ENCODE peak calls at places on chromosomes 2 and 18, in five cellular contexts. S is bronchial epithelial cell, G is SK-N-SH, R is keratinocyte, X is pancreas. D is an unnamed sample. For H3K27me3, the result is how much of the 10 kb centered on the place peaks cover.

GRCh38 chr2:105072039-105072438 is 34.2 kb downstream of the MRPS9 start:
- DNase-seq in S (no peak), G (no peak), R (no peak), X (no peak), D (no peak)

GRCh38 chr2:105518897-105519296 is 120.0 kb upstream of the FHL2 start:
- DNase-seq in S (no peak), G (no peak), R (no peak), X (no peak), D (no peak)

GRCh38 chr2:47313141-47313691 is 89.7 kb upstream of the MSH2 start:
- DNase-seq in S (peak), G (no peak), R (peak), X (peak), D (no peak)

GRCh38 chr2:191559569-191559968 is 118.4 kb upstream of the NABP1 start:
- DNase-seq in S (no peak), G (no peak), R (no peak), X (no peak), D (no peak)

GRCh38 chr18:3972291-3972985 is 482.7 kb downstream of the DLGAP1 start:
- DNase-seq in S (peak), G (no peak), R (no peak), X (no peak), D (no peak)

GRCh38 chr2:157825885-157826284 is 50.2 kb downstream of the ACVR1 start:
- DNase-seq in S (peak), G (no peak), R (no peak), X (no peak), D (no peak)

GRCh38 chr2:137238065-137238464 is 472.7 kb downstream of the THSD7B start:
- DNase-seq in S (no peak), G (no peak), R (no peak), X (no peak), D (no peak)

GRCh38 chr2:220687231-220687843 is 884.8 kb downstream of the EPHA4 start:
- DNase-seq in S (peak), G (peak), R (no peak), X (peak), D (peak)

GRCh38 chr18:69705987-69706386 is 241.7 kb downstream of the CD226 start:
- DNase-seq in S (no peak), G (no peak), R (no peak), X (no peak), D (no peak)

GRCh38 chr18:46321954-46322353 is 217.8 kb downstream of the HAUS1 start:
- DNase-seq in S (peak), G (no peak), R (no peak), X (no peak), D (no peak)

GRCh38 chr2:66539452-66539851 is 104.5 kb downstream of the MEIS1 start:
- DNase-seq in S (peak), G (no peak), R (no peak), X (no peak), D (no peak)

GRCh38 chr2:23381084-23381483 is 3.9 kb upstream of the KLHL29 start:
- DNase-seq in S (peak), G (no peak), R (peak), X (no peak), D (peak)

GRCh38 chr2:26503238-26503880 is 25.4 kb upstream of the OTOF start:
- DNase-seq in S (peak), G (peak), R (peak), X (peak), D (peak)

GRCh38 chr2:26500406-26500805 is 22.5 kb upstream of the OTOF start:
- DNase-seq in S (no peak), G (no peak), R (no peak), X (no peak), D (no peak)

GRCh38 chr2:26509141-26509540 is 31.2 kb upstream of the OTOF start:
- DNase-seq in S (no peak), G (no peak), R (no peak), X (no peak), D (no peak)

GRCh38 chr2:26506279-26506678 is 28.4 kb upstream of the OTOF start:
- DNase-seq in S (no peak), G (no peak), R (no peak), X (no peak), D (no peak)

DNA sequence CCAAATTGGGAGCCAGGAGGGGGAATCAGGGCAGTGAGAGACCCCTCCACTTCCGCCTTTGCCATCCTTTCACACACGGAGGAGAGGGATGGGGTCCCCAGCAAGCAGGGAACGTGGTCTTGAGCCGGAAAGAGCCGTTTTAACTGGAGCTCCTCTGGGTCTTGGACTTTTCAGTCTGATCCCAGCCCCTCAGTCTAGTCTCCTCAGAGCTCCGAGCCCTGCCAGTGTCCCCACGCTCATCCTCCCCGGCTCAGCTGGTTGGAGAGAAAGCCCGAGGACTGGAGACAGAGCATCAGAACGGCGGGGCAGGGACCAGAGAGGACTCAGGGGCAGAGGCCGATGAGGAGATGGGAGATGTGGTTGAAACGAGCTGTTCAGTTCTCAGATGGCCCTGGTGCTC is 26.1 kb upstream of the OTOF start:
- DNase-seq in S (no peak), G (no peak), R (no peak), X (no peak), D (no peak)
- H3K27me3 ChIP-seq in S (under half), G (under half), R (under half), X (under half), D (under half)

GRCh38 chr2:219003267-219003634 is 10.0 kb upstream of the CRYBA2 start:
- DNase-seq in S (no peak), G (peak), R (no peak), X (no peak), D (no peak)
- H3K27me3 ChIP-seq in S (under half), G (under half), R (half or more), X (under half), D (half or more)

GRCh38 chr2:118322381-118322780 is 234.1 kb downstream of the INSIG2 start:
- DNase-seq in S (no peak), G (no peak), R (no peak), X (no peak), D (no peak)
- H3K27me3 ChIP-seq in S (under half), G (under half), R (under half), X (under half), D (under half)

DNA sequence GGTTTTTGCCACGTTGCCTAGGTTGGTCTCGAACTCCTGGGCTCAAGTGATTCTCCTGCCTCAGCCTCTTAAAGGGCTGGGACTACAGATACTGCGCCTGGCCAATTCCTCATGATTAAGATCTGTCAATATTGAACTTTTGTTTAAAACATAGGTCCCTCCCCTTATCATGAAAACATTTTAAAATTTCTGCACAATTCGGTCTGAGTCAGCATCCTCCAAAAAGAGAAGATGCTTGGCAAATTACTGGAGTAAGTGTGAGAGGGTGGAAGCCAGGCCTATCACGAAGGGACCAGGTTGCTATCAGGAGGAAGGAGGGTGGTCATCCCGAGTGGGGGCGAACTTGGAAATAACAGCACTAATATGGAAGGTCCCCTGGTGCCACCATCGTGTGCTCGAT is 10.8 kb upstream of the CRYGA start:
- DNase-seq in S (no peak), G (no peak), R (no peak), X (no peak), D (no peak)
- H3K27me3 ChIP-seq in S (under half), G (under half), R (under half), X (under half), D (under half)

DNA sequence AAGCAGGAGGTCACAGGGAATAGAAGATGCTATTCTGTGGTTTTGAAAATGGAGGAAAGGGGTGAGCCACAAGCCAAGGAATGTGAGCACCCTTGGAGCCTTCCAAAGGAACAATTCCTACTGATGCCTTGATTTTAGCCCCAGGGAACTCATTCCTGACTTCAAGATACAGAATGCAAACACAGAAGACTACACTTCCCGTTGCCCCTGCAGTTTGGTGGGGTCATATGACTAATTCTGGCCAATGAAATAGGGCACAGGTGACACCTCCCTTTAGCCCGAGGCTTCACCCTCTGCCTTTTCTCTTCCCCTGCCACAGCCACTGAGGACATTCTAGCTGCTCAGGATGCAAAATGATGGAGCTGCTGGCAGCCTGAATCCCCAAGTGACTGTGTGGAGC is 126.1 kb downstream of the INHBB start:
- DNase-seq in S (no peak), G (no peak), R (no peak), X (peak), D (no peak)
- H3K27me3 ChIP-seq in S (under half), G (under half), R (under half), X (under half), D (under half)

DNA sequence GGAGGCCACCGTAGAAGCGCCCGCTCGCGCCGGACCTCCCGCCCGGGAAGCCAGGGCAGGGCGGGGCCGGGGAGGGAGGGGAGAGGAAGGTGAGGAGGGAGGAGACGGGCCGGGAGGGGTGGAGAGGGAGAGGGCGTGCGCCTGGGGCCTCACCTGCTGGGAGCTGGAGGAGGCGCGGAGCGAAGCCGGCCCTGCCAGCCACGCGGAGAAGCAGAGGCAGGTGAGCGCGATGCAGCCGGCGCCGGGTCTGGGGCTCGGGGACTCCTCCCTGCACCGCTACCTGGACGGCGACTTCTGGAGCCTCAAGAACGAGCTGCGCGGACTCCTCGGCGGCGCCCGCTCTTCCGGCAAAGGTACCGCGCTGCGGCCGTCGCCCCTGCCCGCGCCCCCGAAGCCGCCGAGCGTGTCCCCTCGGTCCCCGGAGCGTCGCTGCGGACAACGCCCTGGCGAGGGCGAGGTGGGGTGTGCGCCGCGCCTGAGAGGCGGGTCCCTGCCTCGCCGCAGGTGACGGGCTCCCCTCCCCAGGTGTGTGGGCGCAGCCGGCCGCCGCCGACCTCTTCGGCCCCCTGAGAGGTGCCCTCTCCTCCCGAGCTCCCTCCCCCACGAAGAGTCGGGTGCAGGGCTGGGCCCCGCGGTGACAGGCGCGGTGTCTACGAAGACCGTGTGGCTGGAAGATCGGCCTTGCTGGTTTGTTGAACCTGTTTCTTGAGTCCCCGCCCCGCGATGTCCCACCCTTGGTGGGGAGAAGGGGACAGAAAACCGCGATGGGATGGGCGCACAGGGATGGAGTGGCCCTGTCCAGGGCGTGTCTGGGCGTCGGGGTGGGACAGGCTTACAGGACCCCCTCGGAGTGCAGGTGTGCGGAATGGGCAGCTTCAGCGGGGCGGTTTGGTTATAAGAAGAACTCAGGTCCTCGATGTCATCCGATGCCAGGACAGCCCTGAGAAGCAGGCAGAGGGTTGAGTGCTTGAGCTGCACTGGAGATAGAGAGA is at the start of gene ACOXL:
- DNase-seq in S (peak), G (peak), R (no peak), X (peak), D (no peak)
- H3K27me3 ChIP-seq in S (under half), G (half or more), R (under half), X (under half), D (under half)

GRCh38 chr2:44936275-44936674 is 5.2 kb upstream of the SIX3 start:
- DNase-seq in S (no peak), G (no peak), R (no peak), X (no peak), D (no peak)
- H3K27me3 ChIP-seq in S (half or more), G (half or more), R (half or more), X (under half), D (half or more)

GRCh38 chr2:65281626-65282351 is 54.2 kb downstream of the ACTR2 start:
- DNase-seq in S (no peak), G (no peak), R (no peak), X (no peak), D (no peak)
- H3K27me3 ChIP-seq in S (under half), G (under half), R (under half), X (under half), D (under half)

DNA sequence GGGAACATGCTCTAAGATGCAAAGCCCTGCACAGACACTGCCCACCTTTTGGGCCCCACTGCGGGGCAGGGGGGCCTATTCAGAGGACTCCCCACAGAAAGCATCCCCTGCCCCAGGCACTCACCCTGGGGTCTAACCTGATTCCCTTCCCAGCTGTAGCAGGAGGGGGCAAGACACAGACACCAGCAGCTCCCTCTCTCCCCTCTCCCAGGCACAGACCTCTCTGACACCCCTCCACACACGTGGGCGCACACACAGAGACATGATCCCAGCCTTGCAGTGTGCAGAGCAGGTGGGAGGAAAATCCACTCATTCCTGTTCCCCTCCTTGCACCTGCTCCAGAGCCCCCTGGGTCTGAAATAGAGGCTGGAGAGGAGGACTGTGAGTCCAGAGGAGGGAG is 10.7 kb downstream of the TNS1 start:
- DNase-seq in S (no peak), G (no peak), R (no peak), X (peak), D (no peak)
- H3K27me3 ChIP-seq in S (under half), G (under half), R (under half), X (under half), D (under half)

DNA sequence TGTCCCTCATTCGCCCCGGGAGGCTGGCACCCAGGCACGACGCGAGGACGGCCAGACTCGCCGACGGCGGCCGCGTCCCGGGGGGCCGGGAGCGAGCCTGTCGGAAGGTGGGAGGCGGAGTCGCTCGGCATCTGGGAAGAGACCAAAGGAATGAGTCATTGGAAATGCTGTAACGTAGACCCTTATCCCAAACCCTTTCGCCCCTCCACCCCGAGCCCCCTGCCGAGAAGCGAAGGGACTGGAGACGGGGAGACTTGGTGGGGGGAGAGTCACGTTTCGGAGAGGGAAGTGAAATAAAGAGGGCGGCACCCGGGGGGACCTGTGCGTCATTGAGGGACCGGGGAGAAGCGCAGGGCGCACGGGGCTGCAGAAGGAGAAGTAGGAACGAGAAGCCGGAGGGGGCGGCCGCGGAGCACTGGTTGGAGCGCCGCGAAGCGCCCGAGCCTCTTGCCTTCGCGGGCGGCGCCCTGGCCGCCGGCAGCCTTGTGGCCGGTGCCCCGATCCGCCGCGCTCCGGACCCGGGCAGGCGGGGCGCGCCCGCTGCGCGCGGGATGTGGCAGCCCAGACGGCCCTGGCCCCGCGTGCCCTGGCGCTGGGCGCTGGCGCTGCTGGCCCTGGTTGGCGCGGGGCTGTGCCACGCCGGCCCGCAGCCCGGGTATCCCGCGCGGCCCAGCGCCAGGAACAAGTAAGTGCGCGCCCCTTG is at the start of gene EMILIN2:
- DNase-seq in S (peak), G (peak), R (no peak), X (peak), D (no peak)
- H3K27me3 ChIP-seq in S (under half), G (half or more), R (half or more), X (under half), D (under half)